ENCODE peak calls at places on chromosome 5, in ten cellular contexts. P is NCI-H345; W is neural crest cell; Z is HFF-Myc; K is activated CD8-positive, alpha-beta memory T cell treated with anti-CD3 and anti-CD28 coated beads for 48 hours; R is ACHN; C is spleen; Y is HepG2; M is cardiac fibroblast; T is cardiac muscle cell. A is an unnamed sample.

GRCh38 chr5:169064093-169064492 is 236.8 kb downstream of the SLIT3 start:
- DNase-seq in P (no peak), W (no peak), Z (no peak), K (no peak), R (no peak), C (no peak), Y (no peak), M (peak; percentile 55), T (peak; percentile 72), A (no peak)

GRCh38 chr5:132233081-132233480 is 5.4 kb upstream of the P4HA2 start:
- DNase-seq in P (no peak), W (no peak), Z (no peak), K (no peak), R (no peak), C (no peak), Y (no peak), M (no peak), T (no peak), A (no peak)

GRCh38 chr5:4942831-4943178 is 197.3 kb upstream of the ADAMTS16 start:
- DNase-seq in P (peak; percentile 44), W (no peak), Z (no peak), K (no peak), R (no peak), C (no peak), Y (no peak), M (no peak), T (no peak), A (no peak)

GRCh38 chr5:135833521-135833920 is 942 bp upstream of the SLC25A48 start:
- DNase-seq in P (no peak), W (no peak), Z (no peak), K (no peak), R (no peak), C (peak; percentile 70), Y (no peak), M (no peak), T (no peak), A (no peak)

GRCh38 chr5:72041643-72042042 is 65.6 kb upstream of the MAP1B start:
- DNase-seq in P (no peak), W (no peak), Z (no peak), K (no peak), R (no peak), C (no peak), Y (no peak), M (no peak), T (no peak), A (no peak)

GRCh38 chr5:137498736-137499505 is at the start of gene SPOCK1:
- DNase-seq in P (peak; percentile 90), W (peak; percentile 69), Z (no peak), K (peak; percentile 28), R (peak; percentile 81), C (peak; percentile 87), Y (peak; percentile 14), M (peak; percentile 86), T (peak; percentile 93), A (peak; percentile 81)

GRCh38 chr5:159210306-159210722 is 961 bp upstream of the RNF145 start:
- DNase-seq in P (no peak), W (no peak), Z (no peak), K (no peak), R (no peak), C (no peak), Y (peak; percentile 53), M (peak; percentile 22), T (no peak), A (no peak)

GRCh38 chr5:1232780-1233179 is 7.6 kb downstream of the SLC6A18 start:
- DNase-seq in P (no peak), W (no peak), Z (no peak), K (no peak), R (no peak), C (no peak), Y (no peak), M (no peak), T (no peak), A (no peak)

GRCh38 chr5:111892949-111893348 is 136.0 kb upstream of the NREP start:
- DNase-seq in P (no peak), W (no peak), Z (peak; percentile 7), K (no peak), R (no peak), C (no peak), Y (no peak), M (peak; percentile 17), T (no peak), A (no peak)

GRCh38 chr5:69503144-69503488 is 10.5 kb downstream of the OCLN start:
- DNase-seq in P (no peak), W (no peak), Z (no peak), K (no peak), R (no peak), C (no peak), Y (no peak), M (no peak), T (no peak), A (no peak)

GRCh38 chr5:163696270-163696887 is 191.0 kb downstream of the MAT2B start:
- DNase-seq in P (peak; percentile 19), W (peak; percentile 47), Z (peak; percentile 60), K (no peak), R (peak; percentile 50), C (no peak), Y (peak; percentile 38), M (peak; percentile 87), T (peak; percentile 83), A (peak; percentile 60)

GRCh38 chr5:113434889-113435288 is at the start of gene TSSK1B:
- DNase-seq in P (no peak), W (no peak), Z (no peak), K (no peak), R (no peak), C (no peak), Y (no peak), M (no peak), T (no peak), A (no peak)

GRCh38 chr5:159316519-159317383 is 13.5 kb downstream of the IL12B start:
- DNase-seq in P (peak; percentile 16), W (peak; percentile 25), Z (peak; percentile 22), K (no peak), R (peak; percentile 51), C (no peak), Y (peak; percentile 40), M (peak; percentile 79), T (peak; percentile 60), A (no peak)

GRCh38 chr5:98639258-98639657 is 134.2 kb upstream of the RGMB start:
- DNase-seq in P (peak; percentile 66), W (no peak), Z (no peak), K (no peak), R (no peak), C (no peak), Y (no peak), M (no peak), T (no peak), A (no peak)

GRCh38 chr5:14588758-14589543 is 7.4 kb downstream of the OTULINL start:
- DNase-seq in P (peak; percentile 32), W (no peak), Z (no peak), K (no peak), R (no peak), C (no peak), Y (no peak), M (no peak), T (no peak), A (peak; percentile 51)

GRCh38 chr5:75511435-75512382 is at the start of the genes CERT1 and POLK:
- DNase-seq in P (peak; percentile 97), W (peak; percentile 90), Z (peak; percentile 91), K (peak; percentile 76), R (peak; percentile 97), C (peak; percentile 99), Y (peak; percentile 96), M (peak; percentile 99), T (peak; percentile 97), A (peak; percentile 97)

GRCh38 chr5:110413856-110414255 is 312.6 kb downstream of the TMEM232 start:
- DNase-seq in P (no peak), W (no peak), Z (no peak), K (no peak), R (no peak), C (no peak), Y (no peak), M (peak; percentile 3), T (no peak), A (no peak)

GRCh38 chr5:175620527-175620926 is 37.3 kb upstream of the HRH2 start:
- DNase-seq in P (no peak), W (no peak), Z (no peak), K (no peak), R (no peak), C (no peak), Y (no peak), M (no peak), T (no peak), A (no peak)

GRCh38 chr5:133196441-133197085 is 144.8 kb downstream of the HSPA4 start:
- DNase-seq in P (no peak), W (no peak), Z (no peak), K (no peak), R (no peak), C (no peak), Y (no peak), M (no peak), T (no peak), A (no peak)

GRCh38 chr5:67542489-67542888 is 345.9 kb upstream of the CD180 start:
- DNase-seq in P (no peak), W (no peak), Z (no peak), K (no peak), R (no peak), C (no peak), Y (no peak), M (no peak), T (no peak), A (no peak)

GRCh38 chr5:54275361-54275760 is 35.0 kb downstream of the ARL15 start:
- DNase-seq in P (no peak), W (no peak), Z (no peak), K (no peak), R (no peak), C (no peak), Y (no peak), M (no peak), T (no peak), A (no peak)

GRCh38 chr5:117713585-117714198 is 1139.1 kb upstream of the SEMA6A start:
- DNase-seq in P (no peak), W (peak; percentile 3), Z (no peak), K (no peak), R (no peak), C (no peak), Y (no peak), M (peak; percentile 7), T (no peak), A (no peak)

GRCh38 chr5:6904822-6905221 is 191.6 kb downstream of the TENT4A start:
- DNase-seq in P (no peak), W (no peak), Z (no peak), K (no peak), R (no peak), C (no peak), Y (no peak), M (no peak), T (no peak), A (no peak)

GRCh38 chr5:95778713-95779426 is 43.7 kb downstream of the GLRX start:
- DNase-seq in P (no peak), W (no peak), Z (no peak), K (no peak), R (no peak), C (no peak), Y (no peak), M (no peak), T (no peak), A (no peak)

A was measured in NCI-H774.